ENCODE peak calls at places on chromosomes 5 and 9, in eight cellular contexts. X, S, M, R, V, F, Z and Q are unnamed samples.

GRCh38 chr5:15837584-15838289 is 337.8 kb downstream of the FBXL7 start:
- DNase-seq in X (no peak), V (no peak), Z (no peak), R (no peak), M (peak; percentile 37), S (no peak), F (no peak), Q (no peak)

GRCh38 chr5:1736889-1737711 is 62.5 kb downstream of the MRPL36 start:
- DNase-seq in X (no peak), V (no peak), Z (no peak), F (no peak), M (no peak), R (no peak), S (no peak), Q (no peak)

GRCh38 chr9:132350861-132351315 is 3.9 kb downstream of the SETX start:
- DNase-seq in S (no peak), F (no peak), M (peak; percentile 19), R (peak; percentile 70), X (no peak), Z (peak; percentile 59), V (no peak), Q (peak; percentile 5)

GRCh38 chr5:150523472-150524350 is 15.8 kb downstream of the NDST1 start:
- DNase-seq in F (no peak), S (peak; percentile 87), X (peak; percentile 58), M (peak; percentile 85), V (no peak), Z (peak; percentile 24), R (peak; percentile 85), Q (peak; percentile 79)

GRCh38 chr9:131275332-131276106 is 791 bp downstream of the FAM78A start:
- DNase-seq in S (no peak), R (no peak), V (no peak), F (no peak), M (no peak), X (no peak), Z (peak; percentile 56), Q (no peak)

GRCh38 chr9:91577540-91577939 is 153.9 kb upstream of the NFIL3 start:
- DNase-seq in F (no peak), S (no peak), M (peak; percentile 16), X (no peak), R (no peak), V (no peak), Z (no peak), Q (no peak)

GRCh38 chr9:16715404-16715803 is 155.1 kb downstream of the BNC2 start:
- DNase-seq in M (peak; percentile 72), R (peak; percentile 66), S (no peak), X (peak; percentile 47), Z (no peak), V (no peak), F (no peak), Q (no peak)

GRCh38 chr5:18789216-18789615 is 1155.0 kb downstream of the TAF11L14 start:
- DNase-seq in V (no peak), X (no peak), R (no peak), M (no peak), Z (no peak), S (no peak), F (no peak), Q (no peak)

GRCh38 chr5:126680215-126680817 is 79.6 kb downstream of the PHAX start:
- DNase-seq in M (peak; percentile 62), F (no peak), R (peak; percentile 36), S (no peak), V (no peak), Z (no peak), X (no peak), Q (no peak)

GRCh38 chr9:76310991-76311390 is 83.2 kb downstream of the RFK start:
- DNase-seq in M (no peak), X (no peak), S (no peak), Z (no peak), R (no peak), F (no peak), V (no peak), Q (no peak)

GRCh38 chr5:80054682-80055081 is 19.5 kb downstream of the THBS4 start:
- DNase-seq in V (no peak), F (no peak), R (no peak), Z (no peak), X (no peak), M (no peak), S (no peak), Q (no peak)

GRCh38 chr5:106521701-106522100 is 1149.0 kb downstream of the EFNA5 start:
- DNase-seq in F (no peak), V (no peak), R (peak; percentile 11), Z (no peak), S (peak; percentile 59), M (peak; percentile 13), X (no peak), Q (peak; percentile 85)

GRCh38 chr5:131396882-131397281 is 133.0 kb downstream of the CDC42SE2 start:
- DNase-seq in R (no peak), Z (no peak), V (no peak), X (no peak), F (no peak), S (no peak), M (no peak), Q (no peak)

GRCh38 chr5:134637106-134637721 is 4.6 kb upstream of the SAR1B start:
- DNase-seq in X (no peak), S (no peak), F (no peak), Z (no peak), M (no peak), R (no peak), V (no peak), Q (no peak)

GRCh38 chr5:121006206-121006605 is 542.1 kb downstream of the PRR16 start:
- DNase-seq in M (no peak), F (no peak), V (no peak), R (no peak), Z (no peak), S (no peak), X (no peak), Q (no peak)

GRCh38 chr5:140246378-140247122 is 56.4 kb downstream of the PFDN1 start:
- DNase-seq in S (peak; percentile 52), Z (no peak), M (peak; percentile 74), V (no peak), X (peak; percentile 78), F (no peak), R (peak; percentile 85), Q (peak; percentile 86)

GRCh38 chr5:65479527-65479926 is 2.2 kb downstream of the ADAMTS6 start:
- DNase-seq in Z (no peak), M (no peak), R (no peak), X (no peak), F (no peak), V (no peak), S (no peak), Q (no peak)

GRCh38 chr5:133778636-133779035 is 166.3 kb upstream of the FSTL4 start:
- DNase-seq in X (no peak), V (no peak), S (no peak), M (no peak), Z (no peak), R (no peak), F (no peak), Q (no peak)